ENCODE peak calls at places on chromosomes 2 and 18, in ten cellular contexts. N is sigmoid colon, U is SK-N-SH, Z is stomach, H is transverse colon, T is A549, A is tibial nerve, W is ovary, I is K562, J is esophagus muscularis mucosa. V is an unnamed sample.

GRCh38 chr2:16546128-16546754 is 119.4 kb downstream of the CYRIA start:
- DNase-seq in N (no peak), U (no peak), Z (no peak), H (no peak), T (no peak), A (no peak), W (no peak), I (peak; percentile 42), J (peak; percentile 60), V (no peak)

GRCh38 chr2:43525506-43525905 is 70.3 kb downstream of the THADA start:
- DNase-seq in N (no peak), U (no peak), Z (no peak), H (no peak), T (no peak), A (no peak), W (no peak), I (no peak), J (no peak), V (no peak)

GRCh38 chr2:233706720-233707119 is 6.0 kb upstream of the UGT1A5 start:
- DNase-seq in N (no peak), U (no peak), Z (no peak), H (no peak), T (no peak), A (no peak), W (no peak), I (no peak), J (no peak), V (no peak)

GRCh38 chr2:220215785-220216184 is 588.4 kb downstream of the SLC4A3 start:
- DNase-seq in N (no peak), U (no peak), Z (no peak), H (no peak), T (no peak), A (no peak), W (no peak), I (no peak), J (no peak), V (no peak)

GRCh38 chr2:160747771-160748170 is 254.2 kb upstream of the RBMS1 start:
- DNase-seq in N (no peak), U (no peak), Z (no peak), H (no peak), T (peak; percentile 13), A (no peak), W (no peak), I (no peak), J (no peak), V (no peak)

GRCh38 chr18:79393181-79393598 is 2.5 kb upstream of the NFATC1 start:
- DNase-seq in N (peak; percentile 76), U (no peak), Z (no peak), H (no peak), T (no peak), A (peak; percentile 12), W (peak; percentile 62), I (no peak), J (no peak), V (peak; percentile 14)

GRCh38 chr2:174024524-174025270 is 59.5 kb upstream of the SP3 start:
- DNase-seq in N (peak; percentile 96), U (no peak), Z (peak; percentile 46), H (peak; percentile 66), T (no peak), A (peak; percentile 88), W (peak; percentile 79), I (no peak), J (no peak), V (no peak)

GRCh38 chr2:48328972-48329723 is 200.8 kb upstream of the STON1 start:
- DNase-seq in N (no peak), U (peak; percentile 29), Z (no peak), H (no peak), T (no peak), A (no peak), W (no peak), I (no peak), J (no peak), V (no peak)

GRCh38 chr2:70043252-70043875 is 43.9 kb upstream of the PCBP1 start:
- DNase-seq in N (no peak), U (no peak), Z (peak; percentile 35), H (peak; percentile 14), T (no peak), A (no peak), W (no peak), I (no peak), J (no peak), V (no peak)

GRCh38 chr2:168944065-168944464 is 43.0 kb downstream of the G6PC2 start:
- DNase-seq in N (no peak), U (no peak), Z (no peak), H (no peak), T (no peak), A (no peak), W (no peak), I (no peak), J (no peak), V (no peak)

GRCh38 chr2:112168422-112169124 is 30.4 kb downstream of the FBLN7 start:
- DNase-seq in N (no peak), U (no peak), Z (no peak), H (no peak), T (no peak), A (no peak), W (no peak), I (no peak), J (no peak), V (no peak)
- TF ChIP-seq EP300 in N (no peak), U (no peak), Z (no peak), H (no peak), T (no peak), A (no peak), W (no peak), I (no peak), J (no peak), V (no peak)

DNA sequence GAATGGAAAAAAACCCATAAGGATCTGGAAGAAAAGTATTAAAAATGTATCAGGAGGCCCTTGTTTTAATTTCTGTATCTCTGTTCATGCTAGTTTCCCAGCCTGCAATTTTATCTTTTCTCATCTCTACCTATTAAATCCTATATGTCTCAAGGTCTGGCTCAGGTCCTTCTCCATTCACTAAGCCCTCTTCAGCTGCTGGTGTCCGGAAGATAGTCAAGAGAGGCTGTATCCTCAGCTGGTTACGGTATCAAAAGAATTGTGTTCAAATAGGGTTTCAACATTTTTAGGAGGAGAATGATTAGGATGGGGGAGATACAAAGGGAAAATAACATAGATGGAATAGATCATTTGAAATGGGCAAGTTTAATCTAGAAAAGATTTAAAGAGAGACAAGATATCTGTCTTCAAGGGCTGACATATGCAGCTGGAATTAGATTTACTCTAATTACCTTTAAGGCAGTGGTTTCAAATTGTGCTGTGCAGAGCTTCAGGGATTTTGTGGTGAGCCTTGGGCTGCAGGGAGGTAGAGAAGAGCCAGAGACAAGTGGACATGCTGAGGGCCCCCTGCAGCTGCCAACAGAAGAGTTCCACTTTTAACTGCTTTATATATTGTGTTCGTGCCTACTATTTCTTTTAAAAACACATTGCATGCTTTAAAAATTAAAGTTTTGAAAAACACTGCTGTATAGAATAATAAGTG is 24.1 kb downstream of the GREB1L start:
- DNase-seq in N (no peak), U (no peak), Z (no peak), H (no peak), T (no peak), A (no peak), W (no peak), I (no peak), J (no peak), V (no peak)
- H3K4me3 ChIP-seq in N (no peak overlapping the region), U (no peak overlapping the region), Z (no peak overlapping the region), H (no peak overlapping the region), T (no peak overlapping the region), A (no peak overlapping the region), W (no peak overlapping the region), I (no peak overlapping the region), J (no peak overlapping the region), V (no peak overlapping the region)

GRCh38 chr2:27954261-27954673 is 63.7 kb downstream of the BABAM2 start:
- DNase-seq in N (no peak), U (no peak), Z (no peak), H (peak; percentile 22), T (no peak), A (no peak), W (no peak), I (no peak), J (no peak), V (no peak)
- TF ChIP-seq EP300 in N (no peak), U (no peak), Z (no peak), H (no peak), T (no peak), A (no peak), W (no peak), I (no peak), J (no peak), V (no peak)

GRCh38 chr18:50674307-50674706 is 114.4 kb downstream of the MAPK4 start:
- DNase-seq in N (no peak), U (no peak), Z (no peak), H (no peak), T (no peak), A (no peak), W (no peak), I (no peak), J (no peak), V (no peak)
- H3K4me3 ChIP-seq in N (no peak overlapping the region), U (no peak overlapping the region), Z (no peak overlapping the region), H (no peak overlapping the region), T (no peak overlapping the region), A (no peak overlapping the region), W (no peak overlapping the region), I (no peak overlapping the region), J (no peak overlapping the region), V (no peak overlapping the region)

GRCh38 chr2:238947243-238947760 is 99.4 kb downstream of the TWIST2 start:
- DNase-seq in N (peak; percentile 17), U (no peak), Z (peak; percentile 14), H (no peak), T (no peak), A (no peak), W (no peak), I (no peak), J (no peak), V (peak; percentile 9)

GRCh38 chr2:238947920-238948710 is 100.2 kb downstream of the TWIST2 start:
- DNase-seq in N (peak; percentile 81), U (no peak), Z (peak; percentile 25), H (no peak), T (peak; percentile 39), A (peak; percentile 37), W (peak; percentile 57), I (no peak), J (peak; percentile 66), V (no peak)

GRCh38 chr2:238942941-238943715 is 95.2 kb downstream of the TWIST2 start:
- DNase-seq in N (no peak), U (no peak), Z (peak; percentile 13), H (no peak), T (no peak), A (peak; percentile 3), W (no peak), I (no peak), J (peak; percentile 62), V (peak; percentile 17)

GRCh38 chr2:238946586-238947242 is 98.8 kb downstream of the TWIST2 start:
- DNase-seq in N (peak; percentile 37), U (no peak), Z (peak; percentile 13), H (no peak), T (no peak), A (no peak), W (no peak), I (no peak), J (peak; percentile 78), V (peak; percentile 6)

DNA sequence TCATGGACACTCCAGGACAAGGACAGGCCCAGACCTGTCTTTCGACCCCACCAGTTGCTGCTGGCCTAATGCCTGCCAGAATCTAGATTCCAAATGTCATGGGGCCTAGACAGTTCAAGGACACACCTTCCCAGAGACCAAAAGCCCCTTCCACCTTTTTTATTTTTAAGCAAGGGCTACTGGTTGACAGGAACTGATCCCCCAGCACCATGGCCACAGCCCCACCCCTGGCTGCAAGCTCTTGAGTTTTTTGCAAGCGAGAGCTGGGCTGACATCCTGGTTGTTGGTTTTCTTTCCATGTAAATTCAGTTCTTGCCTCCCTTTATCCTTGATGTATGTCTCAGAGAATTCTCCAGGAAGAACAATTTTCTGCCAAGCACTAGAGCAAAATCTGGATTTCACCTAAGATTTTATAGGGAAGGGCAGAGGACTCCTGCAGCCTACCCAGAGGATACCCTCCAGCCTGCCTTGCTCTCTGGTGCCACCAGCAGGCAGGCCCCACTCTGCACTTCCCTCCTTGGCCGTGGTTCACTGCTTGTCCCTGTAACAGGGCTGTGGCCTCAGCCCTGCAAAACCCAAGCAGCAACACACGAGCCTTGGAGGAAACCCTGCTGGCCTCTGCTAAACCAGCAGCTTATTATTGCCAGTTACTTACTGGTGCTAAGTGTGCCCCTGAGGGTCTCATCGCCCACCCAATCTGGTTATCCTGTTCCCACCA is 97.7 kb downstream of the TWIST2 start:
- DNase-seq in N (peak; percentile 86), U (no peak), Z (peak; percentile 43), H (peak; percentile 48), T (peak; percentile 22), A (peak; percentile 32), W (no peak), I (peak; percentile 24), J (peak; percentile 88), V (peak; percentile 50)
- TF ChIP-seq EP300 in N (no peak), U (no peak), Z (no peak), H (no peak), T (no peak), A (no peak), W (no peak), I (no peak), J (no peak), V (no peak)

V was measured in upper lobe of left lung.